ENCODE peak calls at places on chromosome 13, in six cellular contexts. One of them, this sample, is unnamed. For H3K27me3 and H3K36me3, the result is how much of the 10 kb centered on the place peaks cover.

GRCh38 chr13:83498486-83499190 is 383.6 kb downstream of the SLITRK1 start:
- DNase-seq in fibroblast of lung: peak
- DNase-seq in neural progenitor cell: no peak
- DNase-seq in astrocyte: peak
- DNase-seq in neuronal stem cell: no peak
- DNase-seq in GM12878: no peak
- DNase-seq in this sample: no peak

GRCh38 chr13:92590503-92590908 is 636.1 kb upstream of the GPC6 start:
- DNase-seq in fibroblast of lung: peak
- DNase-seq in neural progenitor cell: no peak
- DNase-seq in astrocyte: peak
- DNase-seq in neuronal stem cell: no peak
- DNase-seq in GM12878: no peak
- DNase-seq in this sample: peak

GRCh38 chr13:99385161-99385560 is 78.0 kb upstream of the GPR183 start:
- DNase-seq in fibroblast of lung: no peak
- DNase-seq in neural progenitor cell: no peak
- DNase-seq in astrocyte: no peak
- DNase-seq in neuronal stem cell: no peak
- DNase-seq in GM12878: no peak
- DNase-seq in this sample: no peak

GRCh38 chr13:49354719-49355118 is 89.1 kb downstream of the CAB39L start:
- DNase-seq in fibroblast of lung: no peak
- DNase-seq in neural progenitor cell: no peak
- DNase-seq in astrocyte: no peak
- DNase-seq in neuronal stem cell: no peak
- DNase-seq in GM12878: no peak
- DNase-seq in this sample: no peak

GRCh38 chr13:48493076-48493765 is 39.7 kb downstream of the RCBTB2 start:
- DNase-seq in fibroblast of lung: no peak
- DNase-seq in neural progenitor cell: no peak
- DNase-seq in astrocyte: no peak
- DNase-seq in neuronal stem cell: no peak
- DNase-seq in GM12878: no peak
- DNase-seq in this sample: peak

GRCh38 chr13:113971471-113972231 is 2.2 kb downstream of the C13orf46 start:
- DNase-seq in fibroblast of lung: no peak
- DNase-seq in neural progenitor cell: no peak
- DNase-seq in astrocyte: no peak
- DNase-seq in neuronal stem cell: no peak
- DNase-seq in GM12878: no peak
- DNase-seq in this sample: no peak

GRCh38 chr13:43905435-43906031 is 25.8 kb downstream of the LACC1 start:
- DNase-seq in fibroblast of lung: peak
- DNase-seq in neural progenitor cell: peak
- DNase-seq in astrocyte: peak
- DNase-seq in neuronal stem cell: peak
- DNase-seq in GM12878: no peak
- DNase-seq in this sample: peak

GRCh38 chr13:106513025-106513424 is 22.4 kb downstream of the EFNB2 start:
- DNase-seq in fibroblast of lung: peak
- DNase-seq in neural progenitor cell: no peak
- DNase-seq in astrocyte: peak
- DNase-seq in neuronal stem cell: no peak
- DNase-seq in GM12878: no peak
- DNase-seq in this sample: peak

GRCh38 chr13:104043184-104043583 is 977.0 kb upstream of the SLC10A2 start:
- DNase-seq in fibroblast of lung: peak
- DNase-seq in neural progenitor cell: no peak
- DNase-seq in astrocyte: peak
- DNase-seq in neuronal stem cell: no peak
- DNase-seq in GM12878: no peak
- DNase-seq in this sample: peak

GRCh38 chr13:99656843-99657506 is 155.7 kb downstream of the TM9SF2 start:
- DNase-seq in fibroblast of lung: no peak
- DNase-seq in neural progenitor cell: peak
- DNase-seq in astrocyte: no peak
- DNase-seq in neuronal stem cell: no peak
- DNase-seq in GM12878: no peak
- DNase-seq in this sample: no peak

GRCh38 chr13:99314640-99315176 is 7.5 kb upstream of the GPR183 start:
- DNase-seq in fibroblast of lung: no peak
- DNase-seq in neural progenitor cell: no peak
- DNase-seq in astrocyte: peak
- DNase-seq in neuronal stem cell: no peak
- DNase-seq in GM12878: no peak
- DNase-seq in this sample: peak

GRCh38 chr13:50757021-50757420 is 86.5 kb downstream of the DLEU7 start:
- DNase-seq in fibroblast of lung: no peak
- DNase-seq in neural progenitor cell: no peak
- DNase-seq in astrocyte: no peak
- DNase-seq in neuronal stem cell: no peak
- DNase-seq in GM12878: no peak
- DNase-seq in this sample: peak
- H3K4me2 ChIP-seq in fibroblast of lung: no peak
- H3K4me2 ChIP-seq in neural progenitor cell: no peak
- H3K4me2 ChIP-seq in astrocyte: no peak
- H3K4me2 ChIP-seq in neuronal stem cell: no peak
- H3K4me2 ChIP-seq in GM12878: no peak
- H3K4me2 ChIP-seq in this sample: no peak

GRCh38 chr13:111539252-111539651 is 218.8 kb downstream of the TEX29 start:
- DNase-seq in fibroblast of lung: no peak
- DNase-seq in neural progenitor cell: no peak
- DNase-seq in astrocyte: no peak
- DNase-seq in neuronal stem cell: no peak
- DNase-seq in GM12878: no peak
- DNase-seq in this sample: no peak
- H3K27me3 ChIP-seq in fibroblast of lung: under half
- H3K27me3 ChIP-seq in neural progenitor cell: under half
- H3K27me3 ChIP-seq in astrocyte: under half
- H3K27me3 ChIP-seq in neuronal stem cell: under half
- H3K27me3 ChIP-seq in GM12878: under half
- H3K27me3 ChIP-seq in this sample: under half

GRCh38 chr13:46698910-46699460 is 98.0 kb downstream of the ESD start:
- DNase-seq in fibroblast of lung: peak
- DNase-seq in neural progenitor cell: no peak
- DNase-seq in astrocyte: no peak
- DNase-seq in neuronal stem cell: no peak
- DNase-seq in GM12878: no peak
- DNase-seq in this sample: peak

DNA sequence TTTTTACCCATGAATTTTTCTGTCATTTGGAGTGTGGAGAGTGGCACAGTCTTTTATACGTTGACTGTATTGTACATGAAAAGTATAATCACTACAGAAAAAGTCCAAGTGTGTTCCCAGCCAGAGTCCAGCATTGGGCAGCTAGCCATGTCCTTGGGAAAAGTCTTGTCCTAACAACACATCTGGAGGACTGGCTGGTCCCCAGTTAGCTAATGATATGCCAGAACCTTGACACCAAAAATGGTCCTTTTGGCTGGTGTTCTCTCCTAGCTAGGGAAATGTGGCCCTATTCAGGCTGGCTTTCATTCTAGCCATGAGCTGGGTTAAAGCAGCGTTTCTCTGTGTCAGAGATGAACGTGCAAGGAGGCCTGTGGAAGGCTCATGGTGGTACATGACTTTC is 98.9 kb downstream of the ESD start:
- DNase-seq in fibroblast of lung: no peak
- DNase-seq in neural progenitor cell: no peak
- DNase-seq in astrocyte: no peak
- DNase-seq in neuronal stem cell: no peak
- DNase-seq in GM12878: no peak
- DNase-seq in this sample: no peak
- H3K36me3 ChIP-seq in fibroblast of lung: under half
- H3K36me3 ChIP-seq in neural progenitor cell: under half
- H3K36me3 ChIP-seq in astrocyte: under half
- H3K36me3 ChIP-seq in neuronal stem cell: under half
- H3K36me3 ChIP-seq in GM12878: under half
- H3K36me3 ChIP-seq in this sample: under half

GRCh38 chr13:28375250-28375930 is 119.5 kb downstream of the FLT1 start:
- DNase-seq in fibroblast of lung: no peak
- DNase-seq in neural progenitor cell: no peak
- DNase-seq in astrocyte: no peak
- DNase-seq in neuronal stem cell: no peak
- DNase-seq in GM12878: no peak
- DNase-seq in this sample: no peak

GRCh38 chr13:28373803-28374202 is 121.1 kb downstream of the FLT1 start:
- DNase-seq in fibroblast of lung: no peak
- DNase-seq in neural progenitor cell: no peak
- DNase-seq in astrocyte: no peak
- DNase-seq in neuronal stem cell: no peak
- DNase-seq in GM12878: no peak
- DNase-seq in this sample: no peak

GRCh38 chr13:28370448-28370847 is 124.5 kb downstream of the FLT1 start:
- DNase-seq in fibroblast of lung: peak
- DNase-seq in neural progenitor cell: no peak
- DNase-seq in astrocyte: no peak
- DNase-seq in neuronal stem cell: no peak
- DNase-seq in GM12878: no peak
- DNase-seq in this sample: peak
- H3K4me2 ChIP-seq in fibroblast of lung: no peak
- H3K4me2 ChIP-seq in neural progenitor cell: no peak
- H3K4me2 ChIP-seq in astrocyte: no peak
- H3K4me2 ChIP-seq in neuronal stem cell: no peak
- H3K4me2 ChIP-seq in GM12878: no peak
- H3K4me2 ChIP-seq in this sample: no peak

This sample was measured in mesenchymal stem cell.